ENCODE peak calls at places on chromosome 14, in four cellular contexts. V is iPS-NIHi11, X is neuronal stem cell, E is foreskin fibroblast. M is an unnamed sample.

GRCh38 chr14:75063013-75063412 is 811 bp downstream of the ACYP1 start:
- DNase-seq in V (no peak), X (no peak), E (no peak), M (no peak)

GRCh38 chr14:70555890-70556289 is 21.1 kb upstream of the ADAM20 start:
- DNase-seq in V (no peak), X (no peak), E (peak), M (no peak)

GRCh38 chr14:100860556-100861187 is 34.8 kb downstream of the MEG3 start:
- DNase-seq in V (no peak), X (no peak), E (no peak), M (no peak)

GRCh38 chr14:38405851-38406630 is 150.1 kb upstream of the CLEC14A start:
- DNase-seq in V (peak), X (peak), E (peak), M (no peak)

GRCh38 chr14:27958757-27959156 is 807.8 kb upstream of the FOXG1 start:
- DNase-seq in V (no peak), X (no peak), E (no peak), M (no peak)

GRCh38 chr14:33916663-33917565 is 34.0 kb downstream of the EGLN3 start:
- DNase-seq in V (no peak), X (no peak), E (no peak), M (no peak)

GRCh38 chr14:78519863-78520262 is 349.7 kb downstream of the NRXN3 start:
- DNase-seq in V (peak), X (peak), E (peak), M (no peak)

GRCh38 chr14:97282644-97283403 is 485.6 kb downstream of the VRK1 start:
- DNase-seq in V (no peak), X (no peak), E (no peak), M (no peak)

GRCh38 chr14:44531648-44532047 is 24.6 kb upstream of the FSCB start:
- DNase-seq in V (no peak), X (no peak), E (no peak), M (no peak)

GRCh38 chr14:78401866-78402265 is 231.7 kb downstream of the NRXN3 start:
- DNase-seq in V (no peak), X (no peak), E (no peak), M (no peak)

GRCh38 chr14:67574156-67574555 is 25.9 kb downstream of the PIGH start:
- DNase-seq in V (no peak), X (no peak), E (no peak), M (no peak)

GRCh38 chr14:58572092-58572853 is 65.5 kb upstream of the DACT1 start:
- DNase-seq in V (no peak), X (no peak), E (peak), M (peak)

GRCh38 chr14:68549966-68550705 is 242.7 kb downstream of the ZFP36L1 start:
- DNase-seq in V (no peak), X (no peak), E (peak), M (no peak)

GRCh38 chr14:49767473-49768300 is at the start of gene KLHDC2:
- DNase-seq in V (peak), X (peak), E (peak), M (peak)

GRCh38 chr14:97783001-97783400 is 985.8 kb downstream of the VRK1 start:
- DNase-seq in V (no peak), X (no peak), E (no peak), M (no peak)

GRCh38 chr14:24465369-24465768 is 22.8 kb upstream of the SDR39U1 start:
- DNase-seq in V (no peak), X (no peak), E (no peak), M (no peak)

GRCh38 chr14:101072945-101073597 is 169.5 kb upstream of the RTL1 start:
- DNase-seq in V (peak), X (peak), E (peak), M (peak)

GRCh38 chr14:103281496-103282231 is 52.4 kb upstream of the EIF5 start:
- DNase-seq in V (peak), X (no peak), E (peak), M (no peak)

GRCh38 chr14:50062438-50063039 is 53.8 kb downstream of the VCPKMT start:
- DNase-seq in V (no peak), X (no peak), E (peak), M (peak)